ENCODE peak calls at places on chromosomes 7 and 10, in eight cellular contexts. Y is HT-29, H is RWPE1, O is H4, A is mucosa of gallbladder, X is NCI-H187, G is T47D, U is kidney epithelial cell. C is an unnamed sample.

GRCh38 chr7:120370954-120371353 is 98.0 kb downstream of the KCND2 start:
- DNase-seq in Y (peak), H (no peak), O (no peak), A (no peak), X (no peak), G (no peak), U (no peak), C (no peak)

GRCh38 chr7:157189405-157189804 is 50.7 kb downstream of the UBE3C start:
- DNase-seq in Y (no peak), H (no peak), O (no peak), A (no peak), X (no peak), G (no peak), U (no peak), C (no peak)

GRCh38 chr7:407706-408539 is 111.7 kb downstream of the PDGFA start:
- DNase-seq in Y (no peak), H (no peak), O (no peak), A (no peak), X (no peak), G (no peak), U (no peak), C (no peak)

GRCh38 chr10:73864229-73864628 is 10.1 kb downstream of the CAMK2G start:
- DNase-seq in Y (no peak), H (no peak), O (no peak), A (no peak), X (no peak), G (no peak), U (no peak), C (no peak)

GRCh38 chr10:79380125-79380917 is 33.1 kb downstream of the PPIF start:
- DNase-seq in Y (no peak), H (no peak), O (peak), A (peak), X (no peak), G (peak), U (no peak), C (no peak)

GRCh38 chr10:13404305-13404759 is 56.2 kb upstream of the SEPHS1 start:
- DNase-seq in Y (no peak), H (no peak), O (no peak), A (no peak), X (no peak), G (no peak), U (no peak), C (no peak)

GRCh38 chr7:99624487-99624886 is 7.7 kb downstream of the ZSCAN25 start:
- DNase-seq in Y (no peak), H (no peak), O (no peak), A (peak), X (no peak), G (no peak), U (no peak), C (no peak)

GRCh38 chr10:130970341-130971122 is 341.0 kb downstream of the TCERG1L start:
- DNase-seq in Y (no peak), H (no peak), O (no peak), A (no peak), X (no peak), G (no peak), U (no peak), C (no peak)

GRCh38 chr7:30901856-30902255 is 9.8 kb upstream of the AQP1 start:
- DNase-seq in Y (no peak), H (no peak), O (no peak), A (no peak), X (no peak), G (no peak), U (no peak), C (no peak)

C was measured in prostate gland.